ENCODE peak calls at places on chromosomes 1 and 21, in five cellular contexts. B is HepG2, E is A549, Y is K562, J is GM23338. K is an unnamed sample.

GRCh38 chr1:31987231-31987630 is 26.4 kb upstream of the KHDRBS1 start:
- DNase-seq in B (no peak), E (no peak), J (peak), Y (no peak), K (no peak)

GRCh38 chr1:25098717-25099116 is 133.6 kb downstream of the SYF2 start:
- DNase-seq in J (no peak), B (no peak), E (no peak), Y (no peak), K (no peak)

GRCh38 chr1:196433000-196433399 is 175.2 kb downstream of the KCNT2 start:
- DNase-seq in B (no peak), J (no peak), Y (no peak), E (no peak), K (no peak)

GRCh38 chr21:35475006-35475405 is 425.9 kb upstream of the RUNX1 start:
- DNase-seq in E (no peak), Y (no peak), B (no peak), J (no peak), K (no peak)

GRCh38 chr1:38152351-38153082 is 105.9 kb upstream of the POU3F1 start:
- DNase-seq in E (no peak), B (peak), J (no peak), Y (peak), K (peak)

GRCh38 chr1:173861731-173862145 is 6.1 kb downstream of the GAS5 start:
- DNase-seq in Y (peak), E (no peak), B (no peak), J (peak), K (no peak)

GRCh38 chr1:80917225-80917624 is 883.5 kb upstream of the ADGRL2 start:
- DNase-seq in E (no peak), Y (no peak), B (no peak), J (no peak), K (no peak)

GRCh38 chr1:26075421-26076144 is 8.2 kb upstream of the TRIM63 start:
- DNase-seq in Y (no peak), E (no peak), B (no peak), J (no peak), K (no peak)

GRCh38 chr1:174931214-174931613 is 68.5 kb upstream of the CACYBP start:
- DNase-seq in J (peak), E (no peak), Y (no peak), B (no peak), K (no peak)

GRCh38 chr21:14900058-14900457 is 164.7 kb downstream of the NRIP1 start:
- DNase-seq in Y (no peak), J (peak), E (no peak), B (no peak), K (no peak)

GRCh38 chr1:240385985-240386978 is 225.7 kb downstream of the GREM2 start:
- DNase-seq in B (no peak), E (peak), J (no peak), Y (no peak), K (no peak)

GRCh38 chr1:12435639-12436344 is 182.2 kb downstream of the DHRS3 start:
- DNase-seq in Y (no peak), B (no peak), E (no peak), J (no peak), K (peak)

GRCh38 chr1:206083750-206084149 is 30.8 kb downstream of the RHEX start:
- DNase-seq in E (no peak), B (no peak), J (no peak), Y (no peak), K (no peak)

GRCh38 chr1:177567393-177567792 is 396.6 kb downstream of the BRINP2 start:
- DNase-seq in J (peak), Y (no peak), B (peak), E (peak), K (no peak)

GRCh38 chr1:33985166-33985565 is 121.3 kb downstream of the HMGB4 start:
- DNase-seq in B (no peak), Y (no peak), J (no peak), E (no peak), K (no peak)

GRCh38 chr1:248850536-248851251 is 8.2 kb downstream of the ZNF692 start:
- DNase-seq in Y (no peak), J (peak), E (no peak), B (no peak), K (no peak)

GRCh38 chr21:33490991-33491372 is 534 bp downstream of the DNAJC28 start:
- DNase-seq in J (no peak), E (no peak), B (no peak), Y (no peak), K (no peak)

GRCh38 chr1:227915564-227916553 is 31.9 kb downstream of the WNT9A start:
- DNase-seq in E (no peak), B (no peak), J (no peak), Y (no peak), K (no peak)

GRCh38 chr21:41879190-41879998 is at the start of gene PRDM15:
- DNase-seq in J (peak), B (peak), E (peak), Y (peak), K (no peak)

GRCh38 chr1:40803902-40804301 is 20.3 kb downstream of the KCNQ4 start:
- DNase-seq in E (no peak), Y (peak), J (no peak), B (no peak), K (no peak)

GRCh38 chr1:18539171-18539570 is 58.4 kb downstream of the KLHDC7A start:
- DNase-seq in Y (no peak), J (no peak), E (no peak), B (no peak), K (no peak)

GRCh38 chr1:221118176-221118937 is 239.1 kb downstream of the HLX start:
- DNase-seq in E (no peak), J (no peak), B (no peak), Y (no peak), K (no peak)

GRCh38 chr1:29162476-29163138 is 19.1 kb downstream of the SRSF4 start:
- DNase-seq in B (no peak), J (no peak), E (no peak), Y (no peak), K (no peak)

GRCh38 chr1:52574594-52574993 is 21.7 kb upstream of the TUT4 start:
- DNase-seq in Y (peak), J (no peak), E (peak), B (no peak), K (no peak)

GRCh38 chr1:118987431-118988185 is 535 bp downstream of the TBX15 start:
- DNase-seq in Y (peak), B (no peak), J (peak), E (no peak), K (no peak)

GRCh38 chr1:118989878-118990378 is 1.8 kb upstream of the TBX15 start:
- DNase-seq in Y (no peak), J (peak), E (no peak), B (no peak), K (no peak)

GRCh38 chr1:118988186-118989005 is at the start of gene TBX15:
- DNase-seq in E (no peak), B (no peak), Y (no peak), J (peak), K (no peak)

GRCh38 chr1:118990513-118991131 is 2.5 kb upstream of the TBX15 start:
- DNase-seq in J (no peak), Y (no peak), B (no peak), E (no peak), K (no peak)

DNA sequence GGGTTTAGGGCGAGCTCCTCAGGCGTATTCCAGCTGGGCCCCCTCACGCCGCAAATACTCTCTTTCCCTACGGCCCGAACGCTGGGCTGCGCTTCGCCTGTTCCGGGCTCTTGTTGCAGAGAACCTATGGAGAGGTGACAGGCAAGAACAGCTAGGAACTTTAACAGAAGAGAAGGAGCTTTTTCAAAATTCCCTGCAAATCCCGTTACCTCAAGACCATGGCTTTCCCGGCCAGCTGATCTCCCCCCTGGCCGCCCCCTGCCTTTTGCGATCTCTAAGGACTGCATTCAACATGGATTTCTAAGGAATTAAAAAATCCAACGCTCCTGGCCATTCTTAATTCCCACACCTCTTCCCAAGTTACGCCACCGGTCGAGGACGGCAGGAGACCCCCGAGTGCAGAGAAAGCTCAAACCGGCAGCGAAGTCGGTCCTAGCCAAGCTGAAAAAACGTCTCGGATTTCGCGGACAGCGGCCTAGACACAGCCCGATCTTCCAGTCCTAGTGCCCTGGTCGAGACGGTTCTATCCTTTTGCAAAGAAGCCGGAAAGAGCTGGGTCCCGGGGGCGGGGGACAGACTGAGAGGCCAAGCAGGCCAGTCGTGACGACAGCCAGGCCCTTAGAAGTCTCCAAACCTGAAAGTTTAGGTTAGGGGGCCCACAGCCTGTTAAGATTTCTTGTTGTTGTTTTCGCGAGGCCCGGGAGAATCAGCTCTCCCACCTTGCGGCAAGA is 1.0 kb upstream of the TBX15 start:
- DNase-seq in J (peak), B (no peak), Y (no peak), E (no peak), K (no peak)
- TF ChIP-seq JUNB in J (no peak), B (no peak), Y (no peak), E (no peak), K (no peak)

GRCh38 chr1:201092738-201093137 is 19.5 kb downstream of the CACNA1S start:
- DNase-seq in Y (no peak), J (no peak), E (no peak), B (no peak), K (no peak)
- TF ChIP-seq REST in Y (no peak), J (no peak), E (no peak), B (no peak), K (no peak)

DNA sequence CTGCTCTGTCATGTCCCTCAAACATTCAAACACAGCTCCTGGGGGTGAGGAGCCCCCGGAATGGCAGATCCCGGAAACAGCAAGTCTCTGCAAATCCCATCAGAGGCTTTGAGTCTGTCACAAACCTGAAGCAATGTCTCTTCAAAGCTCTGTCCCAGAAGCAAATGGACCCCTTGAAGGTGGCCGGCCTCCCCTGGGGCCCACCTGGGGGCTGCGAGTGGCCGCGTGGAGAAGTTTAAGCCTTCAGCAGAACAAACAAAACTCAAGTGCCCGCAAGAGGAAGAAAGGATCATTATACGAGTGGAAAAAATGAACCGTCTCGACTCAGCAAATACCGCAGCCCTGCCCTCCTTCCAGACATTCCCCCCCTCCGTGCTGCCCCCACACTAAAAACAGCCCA is 53.3 kb downstream of the PRDM16 start:
- DNase-seq in E (no peak), J (no peak), Y (no peak), B (no peak), K (no peak)
- TF ChIP-seq JUNB in E (no peak), J (no peak), Y (no peak), B (no peak), K (no peak)

GRCh38 chr1:67831850-67832513 is 1.3 kb downstream of the GNG12 start:
- DNase-seq in J (peak), Y (peak), E (peak), B (no peak), K (no peak)
- TF ChIP-seq REST in J (no peak), Y (no peak), E (no peak), B (no peak), K (no peak)

GRCh38 chr1:5664081-5664480 is 328.1 kb downstream of the NPHP4 start:
- DNase-seq in J (no peak), Y (no peak), E (no peak), B (no peak), K (no peak)
- TF ChIP-seq JUNB in J (no peak), Y (no peak), E (no peak), B (no peak), K (no peak)

GRCh38 chr1:39789571-39790110 is 976 bp upstream of the BMP8B start:
- DNase-seq in E (no peak), Y (no peak), J (no peak), B (no peak), K (no peak)
- TF ChIP-seq REST in E (no peak), Y (no peak), J (no peak), B (no peak), K (no peak)

GRCh38 chr1:162697140-162697895 is 65.1 kb downstream of the DDR2 start:
- DNase-seq in B (no peak), E (no peak), J (no peak), Y (no peak), K (no peak)

GRCh38 chr1:162694911-162695310 is 62.6 kb downstream of the DDR2 start:
- DNase-seq in E (no peak), B (no peak), J (no peak), Y (no peak), K (no peak)

GRCh38 chr1:162696286-162696862 is 64.1 kb downstream of the DDR2 start:
- DNase-seq in Y (peak), E (no peak), B (peak), J (peak), K (no peak)

GRCh38 chr1:162691999-162692575 is 59.8 kb downstream of the DDR2 start:
- DNase-seq in B (no peak), J (no peak), E (no peak), Y (no peak), K (no peak)

GRCh38 chr1:162695687-162696086 is 63.4 kb downstream of the DDR2 start:
- DNase-seq in Y (no peak), J (no peak), E (no peak), B (no peak), K (no peak)
- TF ChIP-seq JUNB in Y (no peak), J (no peak), E (no peak), B (no peak), K (no peak)

K was measured in GM12878.